ENCODE peak calls at places on chromosomes 2 and 18, in five cellular contexts. One of them, this sample, is unnamed.

GRCh38 chr2:129479892-129480291 is 499.6 kb upstream of the RAB6C start:
- DNase-seq in mucosa of descending colon: no peak
- DNase-seq in cardiac fibroblast: no peak
- DNase-seq in small intestine: no peak
- DNase-seq in kidney: no peak
- DNase-seq in this sample: no peak

GRCh38 chr2:105641389-105641811 is 103.3 kb upstream of the NCK2 start:
- DNase-seq in cardiac fibroblast: no peak
- DNase-seq in kidney: no peak
- DNase-seq in small intestine: no peak
- DNase-seq in mucosa of descending colon: no peak
- DNase-seq in this sample: no peak

GRCh38 chr2:171390941-171391516 is 42.8 kb downstream of the METTL8 start:
- DNase-seq in mucosa of descending colon: no peak
- DNase-seq in small intestine: no peak
- DNase-seq in cardiac fibroblast: peak
- DNase-seq in kidney: no peak
- DNase-seq in this sample: peak

GRCh38 chr2:33411765-33412164 is 64.7 kb upstream of the RASGRP3 start:
- DNase-seq in cardiac fibroblast: peak
- DNase-seq in kidney: no peak
- DNase-seq in mucosa of descending colon: no peak
- DNase-seq in small intestine: no peak
- DNase-seq in this sample: no peak

GRCh38 chr2:28869494-28870145 is 489 bp downstream of the TRMT61B start:
- DNase-seq in kidney: peak
- DNase-seq in small intestine: no peak
- DNase-seq in cardiac fibroblast: no peak
- DNase-seq in mucosa of descending colon: no peak
- DNase-seq in this sample: no peak

GRCh38 chr2:136714452-136714951 is 50.8 kb upstream of the THSD7B start:
- DNase-seq in cardiac fibroblast: no peak
- DNase-seq in small intestine: no peak
- DNase-seq in kidney: no peak
- DNase-seq in mucosa of descending colon: no peak
- DNase-seq in this sample: no peak

GRCh38 chr2:213187833-213188532 is 36.6 kb upstream of the IKZF2 start:
- DNase-seq in mucosa of descending colon: no peak
- DNase-seq in cardiac fibroblast: peak
- DNase-seq in small intestine: no peak
- DNase-seq in kidney: no peak
- DNase-seq in this sample: peak

GRCh38 chr2:64204006-64204632 is 59.9 kb upstream of the PELI1 start:
- DNase-seq in small intestine: no peak
- DNase-seq in mucosa of descending colon: peak
- DNase-seq in cardiac fibroblast: peak
- DNase-seq in kidney: no peak
- DNase-seq in this sample: peak

GRCh38 chr2:68124321-68124720 is 33.4 kb upstream of the PNO1 start:
- DNase-seq in cardiac fibroblast: peak
- DNase-seq in mucosa of descending colon: no peak
- DNase-seq in small intestine: no peak
- DNase-seq in kidney: no peak
- DNase-seq in this sample: peak

GRCh38 chr18:27991391-27991790 is 185.5 kb downstream of the CDH2 start:
- DNase-seq in small intestine: no peak
- DNase-seq in cardiac fibroblast: no peak
- DNase-seq in mucosa of descending colon: no peak
- DNase-seq in kidney: no peak
- DNase-seq in this sample: no peak

GRCh38 chr2:233481368-233482142 is 85.0 kb downstream of the USP40 start:
- DNase-seq in small intestine: no peak
- DNase-seq in kidney: no peak
- DNase-seq in cardiac fibroblast: no peak
- DNase-seq in mucosa of descending colon: no peak
- DNase-seq in this sample: no peak

GRCh38 chr2:215880970-215881369 is 132.4 kb downstream of the MREG start:
- DNase-seq in kidney: no peak
- DNase-seq in mucosa of descending colon: no peak
- DNase-seq in cardiac fibroblast: no peak
- DNase-seq in small intestine: no peak
- DNase-seq in this sample: no peak

GRCh38 chr2:234670052-234670451 is 173.2 kb upstream of the ARL4C start:
- DNase-seq in small intestine: no peak
- DNase-seq in kidney: no peak
- DNase-seq in cardiac fibroblast: peak
- DNase-seq in mucosa of descending colon: no peak
- DNase-seq in this sample: peak

This sample was measured in foreskin keratinocyte.